ENCODE peak calls at places on chromosomes 1 and 21, in four cellular contexts. G is dorsolateral prefrontal cortex, C is HFF-Myc, S is mammary epithelial cell. V is an unnamed sample.

GRCh38 chr1:117695796-117696505 is 90.1 kb downstream of the TENT5C start:
- DNase-seq in G (no peak), C (peak), S (peak), V (no peak)

GRCh38 chr1:10941891-10942541 is 70.4 kb upstream of the TARDBP start:
- DNase-seq in G (no peak), C (no peak), S (no peak), V (peak)

GRCh38 chr1:30929135-30929889 is 20.8 kb upstream of the SDC3 start:
- DNase-seq in G (no peak), C (no peak), S (peak), V (no peak)

GRCh38 chr21:37699024-37699770 is 217.1 kb downstream of the KCNJ6 start:
- DNase-seq in G (no peak), C (no peak), S (no peak), V (no peak)

GRCh38 chr21:25296239-25296638 is 311.0 kb downstream of the MRPL39 start:
- DNase-seq in S (no peak), C (no peak), G (no peak), V (no peak)

GRCh38 chr1:3858231-3858981 is 1.1 kb downstream of the DFFB start:
- DNase-seq in C (peak), S (peak), G (peak), V (no peak)

GRCh38 chr1:23422313-23422877 is 2.2 kb downstream of the TCEA3 start:
- DNase-seq in G (no peak), S (peak), C (peak), V (peak)

GRCh38 chr1:40462956-40463590 is 12.8 kb downstream of the ZFP69B start:
- DNase-seq in G (no peak), C (no peak), S (no peak), V (no peak)

GRCh38 chr1:160814856-160815255 is 18.9 kb downstream of the LY9 start:
- DNase-seq in S (no peak), G (no peak), C (no peak), V (no peak)

GRCh38 chr21:41847066-41847804 is 31.9 kb downstream of the PRDM15 start:
- DNase-seq in S (no peak), C (peak), G (no peak), V (no peak)

GRCh38 chr1:160795951-160796383 is at the start of gene LY9:
- DNase-seq in G (no peak), C (no peak), S (no peak), V (no peak)

GRCh38 chr1:115833806-115834205 is 7.1 kb downstream of the NHLH2 start:
- DNase-seq in C (no peak), G (no peak), S (no peak), V (no peak)

GRCh38 chr1:116498789-116499628 is 71.8 kb downstream of the CD58 start:
- DNase-seq in S (peak), C (peak), G (peak), V (peak)

GRCh38 chr1:16073490-16074104 is at the start of gene FAM131C:
- DNase-seq in G (peak), C (no peak), S (no peak), V (no peak)

GRCh38 chr1:67532452-67533216 is 102.4 kb upstream of the SERBP1 start:
- DNase-seq in S (peak), G (peak), C (peak), V (no peak)

GRCh38 chr1:89974701-89975470 is 20.0 kb upstream of the ZNF326 start:
- DNase-seq in G (no peak), S (peak), C (no peak), V (no peak)

GRCh38 chr21:39182016-39182415 is 1.2 kb downstream of the PSMG1 start:
- DNase-seq in G (no peak), S (no peak), C (no peak), V (no peak)

GRCh38 chr1:241730031-241730430 is 78.0 kb downstream of the WDR64 start:
- DNase-seq in S (no peak), G (no peak), C (no peak), V (no peak)

GRCh38 chr1:31505884-31506497 is 70.3 kb upstream of the TINAGL1 start:
- DNase-seq in G (no peak), S (peak), C (peak), V (no peak)

GRCh38 chr1:113868387-113869083 is 3.0 kb downstream of the PTPN22 start:
- DNase-seq in S (peak), C (no peak), G (no peak), V (no peak)

GRCh38 chr1:29577512-29577911 is 341.2 kb downstream of the PTPRU start:
- DNase-seq in S (no peak), G (no peak), C (no peak), V (no peak)

GRCh38 chr1:22616571-22616970 is 19.9 kb upstream of the C1QA start:
- DNase-seq in S (no peak), C (no peak), G (no peak), V (no peak)

GRCh38 chr1:159826436-159827101 is at the start of gene SLAMF8:
- DNase-seq in C (no peak), S (no peak), G (no peak), V (no peak)

GRCh38 chr1:229406798-229407197 is 27.1 kb downstream of the ACTA1 start:
- DNase-seq in G (no peak), S (no peak), C (no peak), V (no peak)

GRCh38 chr21:41711416-41712023 is 55.3 kb downstream of the RIPK4 start:
- DNase-seq in G (no peak), C (no peak), S (no peak), V (no peak)

GRCh38 chr21:31892686-31893085 is 19.9 kb downstream of the HUNK start:
- DNase-seq in C (no peak), G (no peak), S (no peak), V (no peak)

GRCh38 chr21:38992737-38993136 is 187.0 kb downstream of the ETS2 start:
- DNase-seq in G (no peak), C (no peak), S (no peak), V (no peak)

GRCh38 chr1:147821883-147822282 is 61.5 kb upstream of the GJA5 start:
- DNase-seq in G (no peak), C (no peak), S (no peak), V (no peak)
- TF ChIP-seq CTCF in G (no peak), C (no peak), S (no peak), V (no peak)

GRCh38 chr1:200291106-200291505 is 118.7 kb downstream of the ZNF281 start:
- DNase-seq in G (no peak), S (no peak), C (no peak), V (no peak)

GRCh38 chr1:200294241-200294640 is 115.6 kb downstream of the ZNF281 start:
- DNase-seq in G (no peak), S (no peak), C (no peak), V (no peak)

GRCh38 chr1:200292699-200293098 is 117.1 kb downstream of the ZNF281 start:
- DNase-seq in S (no peak), G (no peak), C (no peak), V (no peak)

GRCh38 chr1:200288226-200288625 is 121.6 kb downstream of the ZNF281 start:
- DNase-seq in G (no peak), S (no peak), C (no peak), V (no peak)

GRCh38 chr1:200290010-200290685 is 119.7 kb downstream of the ZNF281 start:
- DNase-seq in S (no peak), G (no peak), C (no peak), V (no peak)
- TF ChIP-seq CTCF in S (no peak), G (no peak), C (no peak), V (no peak)

GRCh38 chr1:203625623-203626189 is 926 bp upstream of the ATP2B4 start:
- DNase-seq in G (peak), S (peak), C (no peak), V (no peak)
- TF ChIP-seq CTCF in G (peak), S (no peak), C (peak), V (no peak)

DNA sequence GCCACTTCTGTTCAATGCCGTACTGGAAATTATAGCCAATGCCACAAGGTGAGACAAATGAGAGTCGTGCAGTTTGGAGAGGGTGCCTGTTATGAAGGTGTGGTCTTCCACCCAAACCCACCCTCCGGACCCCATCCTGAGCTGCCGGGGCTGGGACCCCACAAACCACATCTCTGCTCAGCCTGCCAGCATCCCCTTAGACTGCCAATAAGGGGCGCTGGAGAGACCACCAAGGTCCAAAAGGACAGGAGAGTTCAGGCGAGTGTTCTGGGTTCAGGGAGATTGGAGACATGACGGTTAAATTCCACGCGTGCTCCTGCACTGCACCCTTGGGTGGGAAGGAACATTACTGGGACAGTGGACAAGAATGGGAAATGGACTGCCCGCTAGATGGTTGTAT is 48.7 kb upstream of the COL18A1 start:
- DNase-seq in S (no peak), G (no peak), C (no peak), V (no peak)
- TF ChIP-seq CTCF in S (no peak), G (no peak), C (peak), V (no peak)

DNA sequence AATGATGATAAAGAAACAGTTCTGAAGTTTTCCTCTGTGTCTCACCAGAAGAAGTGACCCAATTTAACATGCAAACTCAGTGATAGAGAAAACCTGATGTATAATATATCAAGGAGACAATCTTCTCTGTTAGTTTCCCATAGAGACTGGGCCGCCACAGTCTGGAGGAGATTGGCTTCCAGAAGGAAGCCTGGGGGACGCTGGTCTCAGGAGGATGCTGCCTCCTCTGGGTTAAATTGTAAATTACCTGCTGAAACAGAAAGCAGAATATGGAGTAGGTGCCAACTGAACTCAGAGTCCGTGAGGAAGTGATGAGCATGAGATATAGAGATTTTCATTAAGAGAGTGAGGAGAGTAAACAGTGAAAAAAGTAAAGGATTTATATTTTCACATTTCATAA is 15.8 kb downstream of the OR14I1 start:
- DNase-seq in C (no peak), G (no peak), S (no peak), V (no peak)
- TF ChIP-seq CTCF in C (no peak), G (no peak), S (no peak), V (no peak)

GRCh38 chr1:111422546-111423391 is 4.8 kb downstream of the OVGP1 start:
- DNase-seq in S (peak), G (no peak), C (no peak), V (no peak)
- TF ChIP-seq CTCF in S (no peak), G (no peak), C (no peak), V (no peak)

GRCh38 chr1:100573960-100574359 is 36.0 kb downstream of the GPR88 start:
- DNase-seq in C (no peak), S (no peak), G (no peak), V (no peak)
- TF ChIP-seq CTCF in C (no peak), S (no peak), G (no peak), V (no peak)

V was measured in mesothelial cell of epicardium.